ENCODE peak calls at places on chromosomes 5 and 9, in eight cellular contexts. E is cardiac muscle cell, B is amygdala, W is HS-5, Q is RWPE1, X is progenitor cell of endocrine pancreas, T is mucosa of descending colon, R is endothelial cell. I is an unnamed sample.

GRCh38 chr5:157459715-157460599 is at the start of gene NIPAL4:
- DNase-seq in X (no peak), Q (peak; percentile 30), W (no peak), T (peak; percentile 53), B (peak; percentile 40), R (peak; percentile 21), E (peak; percentile 38), I (no peak)

GRCh38 chr5:178468196-178468685 is 122.0 kb downstream of the COL23A1 start:
- DNase-seq in T (no peak), W (no peak), E (no peak), X (no peak), B (no peak), Q (no peak), R (no peak), I (no peak)

GRCh38 chr5:107469485-107469884 is 201.3 kb downstream of the EFNA5 start:
- DNase-seq in B (no peak), Q (peak; percentile 86), T (no peak), E (no peak), R (no peak), X (no peak), W (peak; percentile 85), I (peak; percentile 90)

GRCh38 chr9:70563437-70564204 is 149.2 kb upstream of the KLF9 start:
- DNase-seq in T (no peak), B (no peak), X (no peak), R (no peak), Q (no peak), E (no peak), W (no peak), I (no peak)

GRCh38 chr5:37247036-37247435 is 2.1 kb downstream of the CPLANE1 start:
- DNase-seq in E (no peak), R (no peak), B (no peak), W (no peak), T (no peak), Q (no peak), X (no peak), I (no peak)

GRCh38 chr5:350355-350754 is 28.8 kb downstream of the AHRR start:
- DNase-seq in B (no peak), E (no peak), R (no peak), T (no peak), X (no peak), W (no peak), Q (no peak), I (no peak)

GRCh38 chr5:167920589-167920988 is 370.9 kb upstream of the WWC1 start:
- DNase-seq in R (no peak), B (no peak), W (no peak), T (no peak), E (no peak), X (no peak), Q (no peak), I (no peak)

GRCh38 chr5:74212336-74212735 is 428.2 kb downstream of the ENC1 start:
- DNase-seq in E (peak; percentile 20), B (no peak), W (no peak), T (no peak), Q (no peak), X (no peak), R (peak; percentile 41), I (no peak)

GRCh38 chr9:4667681-4668080 is 1.4 kb upstream of the SPATA6L start:
- DNase-seq in Q (no peak), W (no peak), T (no peak), B (no peak), R (no peak), E (no peak), X (no peak), I (no peak)

GRCh38 chr9:96884443-96884842 is 30.1 kb upstream of the ZNF782 start:
- DNase-seq in T (no peak), R (no peak), E (no peak), B (no peak), Q (peak; percentile 98), W (peak; percentile 87), X (no peak), I (peak; percentile 72)

GRCh38 chr5:31469886-31470285 is 62.0 kb downstream of the DROSHA start:
- DNase-seq in Q (no peak), E (no peak), W (no peak), B (no peak), R (no peak), X (no peak), T (no peak), I (no peak)

GRCh38 chr5:5424736-5425135 is 2.3 kb downstream of the ICE1 start:
- DNase-seq in Q (no peak), R (no peak), T (no peak), E (no peak), B (no peak), X (no peak), W (no peak), I (no peak)

GRCh38 chr9:96056221-96056620 is 180.7 kb downstream of the ERCC6L2 start:
- DNase-seq in B (no peak), E (no peak), T (no peak), X (no peak), Q (no peak), W (no peak), R (no peak), I (no peak)

GRCh38 chr9:4430492-4431261 is 59.6 kb upstream of the SLC1A1 start:
- DNase-seq in B (no peak), W (no peak), E (no peak), R (no peak), T (no peak), Q (no peak), X (no peak), I (no peak)

GRCh38 chr5:129746884-129747283 is 1.0 kb upstream of the MINAR2 start:
- DNase-seq in W (no peak), T (no peak), B (no peak), E (peak; percentile 11), X (no peak), Q (no peak), R (no peak), I (no peak)

GRCh38 chr5:130773813-130774212 is 391.2 kb downstream of the HINT1 start:
- DNase-seq in B (no peak), E (no peak), R (no peak), W (peak; percentile 18), X (no peak), Q (peak; percentile 75), T (no peak), I (peak; percentile 90)

GRCh38 chr5:79956173-79956670 is 34.8 kb downstream of the MTX3 start:
- DNase-seq in Q (peak; percentile 97), B (no peak), X (no peak), R (no peak), E (no peak), W (peak; percentile 76), T (no peak), I (peak; percentile 99)

GRCh38 chr9:86350006-86350755 is 4.0 kb downstream of the TUT7 start:
- DNase-seq in B (no peak), R (no peak), E (no peak), X (no peak), W (no peak), T (no peak), Q (no peak), I (no peak)

GRCh38 chr5:62305358-62305714 is 670 bp upstream of the KIF2A start:
- DNase-seq in R (no peak), Q (no peak), X (no peak), E (peak; percentile 5), T (no peak), W (peak; percentile 16), B (no peak), I (peak; percentile 31)

GRCh38 chr5:149764086-149764485 is 34.0 kb downstream of the PPARGC1B start:
- DNase-seq in B (no peak), X (no peak), Q (no peak), R (no peak), W (no peak), T (no peak), E (no peak), I (no peak)

GRCh38 chr5:2011481-2012411 is 129.0 kb upstream of the IRX4 start:
- DNase-seq in X (no peak), B (no peak), Q (no peak), E (no peak), W (no peak), T (no peak), R (no peak), I (no peak)

GRCh38 chr9:88652876-88653275 is 117.9 kb downstream of the NXNL2 start:
- DNase-seq in B (no peak), W (peak; percentile 19), Q (no peak), E (no peak), T (no peak), R (no peak), X (no peak), I (no peak)

GRCh38 chr9:73149371-73150067 is 2.1 kb upstream of the ANXA1 start:
- DNase-seq in Q (peak; percentile 88), E (no peak), X (no peak), W (peak; percentile 86), B (no peak), T (no peak), R (no peak), I (no peak)

GRCh38 chr5:9658726-9659125 is 28.6 kb upstream of the TAS2R1 start:
- DNase-seq in B (no peak), X (no peak), Q (no peak), R (no peak), W (no peak), E (no peak), T (no peak), I (peak; percentile 16)

GRCh38 chr5:133118741-133119140 is 66.9 kb downstream of the HSPA4 start:
- DNase-seq in E (no peak), Q (no peak), T (no peak), X (no peak), B (no peak), W (no peak), R (no peak), I (no peak)

GRCh38 chr5:151005187-151005974 is 15.0 kb upstream of the GPX3 start:
- DNase-seq in T (no peak), X (no peak), R (no peak), W (no peak), Q (no peak), E (peak; percentile 27), B (no peak), I (no peak)

GRCh38 chr9:134167530-134167931 is 3.2 kb upstream of the RNU6ATAC start:
- DNase-seq in E (no peak), R (no peak), Q (no peak), B (no peak), X (no peak), W (no peak), T (no peak), I (no peak)

GRCh38 chr5:92559743-92560142 is 1021.3 kb downstream of the NR2F1-AS1 start:
- DNase-seq in T (no peak), Q (peak; percentile 12), W (no peak), R (no peak), X (no peak), E (no peak), B (no peak), I (peak; percentile 15)

GRCh38 chr9:93114169-93114983 is 18.4 kb downstream of the CARD19 start:
- DNase-seq in Q (no peak), T (peak; percentile 60), E (no peak), B (no peak), W (no peak), X (no peak), R (no peak), I (no peak)

GRCh38 chr5:38453506-38453905 is 102.9 kb downstream of the LIFR start:
- DNase-seq in W (no peak), R (no peak), E (no peak), Q (no peak), B (no peak), X (no peak), T (no peak), I (no peak)

GRCh38 chr9:123832858-123833257 is 97.1 kb downstream of the DENND1A start:
- DNase-seq in R (no peak), T (no peak), E (no peak), B (no peak), W (no peak), X (no peak), Q (no peak), I (no peak)

GRCh38 chr9:127305450-127306226 is 41.1 kb downstream of the GARNL3 start:
- DNase-seq in X (no peak), B (no peak), W (no peak), Q (no peak), E (no peak), R (no peak), T (no peak), I (no peak)

GRCh38 chr5:1778138-1779020 is 21.3 kb downstream of the MRPL36 start:
- DNase-seq in R (no peak), T (no peak), B (no peak), W (no peak), Q (no peak), E (no peak), X (no peak), I (no peak)

I was measured in foreskin keratinocyte.